ENCODE peak calls at places on chromosomes 6 and 20, in ten cellular contexts. G, E, K, Y, A, T, N, W, V and M are unnamed samples. For H3K4me1, the result is how much of the 10 kb centered on the place peaks cover.

GRCh38 chr6:36114798-36115408 is 15.4 kb upstream of the MAPK13 start:
- DNase-seq in G (no peak), T (no peak), N (no peak), E (no peak), Y (no peak), A (no peak), V (peak), K (no peak), W (no peak), M (no peak)

GRCh38 chr6:137487947-137488735 is 6.1 kb downstream of the OLIG3 start:
- DNase-seq in N (no peak), K (no peak), A (no peak), E (peak), V (no peak), T (no peak), W (no peak), G (no peak), Y (peak), M (no peak)

GRCh38 chr6:133774356-133774755 is 114.6 kb upstream of the TCF21 start:
- DNase-seq in E (no peak), N (peak), W (no peak), K (no peak), Y (no peak), T (no peak), V (no peak), G (peak), A (no peak), M (no peak)

GRCh38 chr6:145224450-145224849 is 510.9 kb downstream of the EPM2A start:
- DNase-seq in T (no peak), G (no peak), A (no peak), K (no peak), W (no peak), E (no peak), N (no peak), V (no peak), Y (no peak), M (no peak)

GRCh38 chr20:368915-369314 is 11.6 kb upstream of the TRIB3 start:
- DNase-seq in N (no peak), E (no peak), V (no peak), W (no peak), T (no peak), G (no peak), Y (no peak), K (no peak), A (no peak), M (no peak)

GRCh38 chr20:11159728-11160127 is 485.9 kb upstream of the JAG1 start:
- DNase-seq in K (no peak), V (no peak), N (peak), Y (no peak), G (no peak), A (peak), W (peak), E (no peak), T (no peak), M (no peak)

GRCh38 chr20:40676466-40676865 is 12.6 kb downstream of the MAFB start:
- DNase-seq in Y (no peak), A (no peak), V (no peak), E (no peak), N (no peak), W (no peak), G (no peak), T (no peak), K (no peak), M (no peak)

GRCh38 chr20:44901972-44902371 is 7.9 kb upstream of the PABPC1L start:
- DNase-seq in V (no peak), N (peak), G (peak), Y (no peak), A (no peak), W (no peak), E (no peak), T (no peak), K (no peak), M (no peak)

GRCh38 chr6:11650297-11650696 is 112.7 kb downstream of the TMEM170B start:
- DNase-seq in W (no peak), K (no peak), A (no peak), E (no peak), G (peak), V (no peak), Y (peak), N (peak), T (no peak), M (peak)

GRCh38 chr6:56842602-56843475 is 112.1 kb upstream of the BEND6 start:
- DNase-seq in W (peak), T (no peak), K (no peak), A (peak), N (peak), V (no peak), E (no peak), Y (no peak), G (peak), M (peak)

GRCh38 chr6:40586800-40587201 is 363 bp downstream of the LRFN2 start:
- DNase-seq in A (no peak), V (no peak), Y (peak), N (peak), W (no peak), G (peak), K (no peak), T (no peak), E (no peak), M (no peak)

GRCh38 chr6:31723245-31723979 is at the start of gene MPIG6B:
- DNase-seq in N (no peak), A (no peak), T (no peak), K (no peak), E (no peak), V (no peak), Y (no peak), G (no peak), W (no peak), M (no peak)

GRCh38 chr6:90256698-90257485 is 39.8 kb downstream of the BACH2 start:
- DNase-seq in K (no peak), Y (no peak), E (no peak), A (no peak), G (peak), W (no peak), N (peak), T (no peak), V (no peak), M (no peak)

GRCh38 chr6:47062346-47062745 is 20.2 kb upstream of the ADGRF1 start:
- DNase-seq in T (no peak), N (no peak), V (no peak), W (no peak), K (no peak), G (no peak), E (no peak), A (no peak), Y (no peak), M (no peak)

GRCh38 chr6:30548375-30548774 is 7.9 kb downstream of the GNL1 start:
- DNase-seq in Y (no peak), G (no peak), T (no peak), A (no peak), N (peak), K (no peak), V (no peak), E (no peak), W (no peak), M (no peak)

GRCh38 chr6:24721461-24722215 is 2.7 kb upstream of the C6orf62 start:
- DNase-seq in E (peak), A (no peak), Y (no peak), V (no peak), K (peak), N (no peak), T (no peak), W (no peak), G (no peak), M (peak)

GRCh38 chr6:24255676-24256075 is 102.2 kb downstream of the DCDC2 start:
- DNase-seq in A (no peak), K (no peak), Y (no peak), V (no peak), T (no peak), N (no peak), E (no peak), W (no peak), G (no peak), M (no peak)

GRCh38 chr6:14371530-14371929 is 254.0 kb downstream of the CD83 start:
- DNase-seq in E (no peak), V (no peak), Y (no peak), K (no peak), T (no peak), W (no peak), A (no peak), G (no peak), N (no peak), M (no peak)
- H3K4me1 ChIP-seq in E (under half), V (under half), Y (under half), K (under half), T (under half), W (under half), A (under half), G (under half), N (under half), M (under half)

GRCh38 chr6:20686142-20686541 is 151.9 kb downstream of the CDKAL1 start:
- DNase-seq in Y (peak), K (no peak), V (no peak), G (no peak), E (no peak), W (no peak), T (no peak), A (no peak), N (no peak), M (no peak)

GRCh38 chr6:20678831-20679352 is 144.6 kb downstream of the CDKAL1 start:
- DNase-seq in N (no peak), K (no peak), E (no peak), T (no peak), W (no peak), V (no peak), Y (no peak), A (no peak), G (no peak), M (no peak)

GRCh38 chr6:20684474-20684873 is 150.2 kb downstream of the CDKAL1 start:
- DNase-seq in E (no peak), T (no peak), Y (no peak), K (no peak), G (no peak), W (no peak), N (no peak), V (no peak), A (no peak), M (no peak)

GRCh38 chr6:20681243-20681684 is 147.0 kb downstream of the CDKAL1 start:
- DNase-seq in A (no peak), Y (no peak), G (no peak), T (no peak), V (no peak), E (no peak), N (no peak), W (no peak), K (no peak), M (no peak)

DNA sequence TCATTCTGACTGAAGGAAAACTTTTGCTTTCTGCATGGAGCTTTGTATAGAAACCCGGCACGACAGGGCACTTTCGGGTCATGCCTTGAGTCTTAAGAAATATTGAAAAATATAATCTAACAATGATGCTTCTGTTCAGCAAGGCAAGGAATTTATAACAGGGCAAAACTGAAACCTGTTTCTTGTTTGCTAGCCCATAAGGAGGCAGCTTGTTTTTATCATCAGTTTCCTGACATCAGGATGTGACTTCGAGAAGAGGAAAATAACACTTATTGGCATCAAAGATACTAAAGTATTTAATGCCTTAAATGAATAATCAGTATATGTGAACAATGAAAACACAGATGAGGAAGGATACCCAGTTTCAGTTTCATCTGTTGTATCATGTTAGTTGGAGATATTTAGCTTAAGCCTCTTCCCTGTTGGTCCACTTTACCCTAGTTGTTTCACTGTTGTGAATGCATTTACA is 146.5 kb downstream of the CDKAL1 start:
- DNase-seq in Y (no peak), E (no peak), A (no peak), W (no peak), T (no peak), K (no peak), G (no peak), N (no peak), V (no peak), M (no peak)
- H3K4me1 ChIP-seq in Y (under half), E (under half), A (under half), W (under half), T (under half), K (under half), G (under half), N (under half), V (under half), M (under half)

GRCh38 chr20:49675368-49676151 is 38.1 kb downstream of the B4GALT5 start:
- DNase-seq in V (no peak), E (no peak), A (peak), K (peak), Y (no peak), W (no peak), G (no peak), N (peak), T (no peak), M (no peak)

GRCh38 chr20:49677777-49678758 is 35.6 kb downstream of the B4GALT5 start:
- DNase-seq in V (no peak), A (no peak), G (no peak), Y (no peak), W (no peak), K (no peak), E (no peak), T (no peak), N (no peak), M (no peak)

GRCh38 chr20:49680475-49680874 is 33.2 kb downstream of the B4GALT5 start:
- DNase-seq in E (no peak), Y (no peak), N (no peak), G (no peak), W (no peak), A (no peak), T (no peak), K (no peak), V (no peak), M (no peak)

GRCh38 chr20:49674383-49675352 is 39.0 kb downstream of the B4GALT5 start:
- DNase-seq in T (no peak), E (no peak), V (peak), Y (no peak), W (no peak), K (peak), A (no peak), G (no peak), N (peak), M (no peak)

DNA sequence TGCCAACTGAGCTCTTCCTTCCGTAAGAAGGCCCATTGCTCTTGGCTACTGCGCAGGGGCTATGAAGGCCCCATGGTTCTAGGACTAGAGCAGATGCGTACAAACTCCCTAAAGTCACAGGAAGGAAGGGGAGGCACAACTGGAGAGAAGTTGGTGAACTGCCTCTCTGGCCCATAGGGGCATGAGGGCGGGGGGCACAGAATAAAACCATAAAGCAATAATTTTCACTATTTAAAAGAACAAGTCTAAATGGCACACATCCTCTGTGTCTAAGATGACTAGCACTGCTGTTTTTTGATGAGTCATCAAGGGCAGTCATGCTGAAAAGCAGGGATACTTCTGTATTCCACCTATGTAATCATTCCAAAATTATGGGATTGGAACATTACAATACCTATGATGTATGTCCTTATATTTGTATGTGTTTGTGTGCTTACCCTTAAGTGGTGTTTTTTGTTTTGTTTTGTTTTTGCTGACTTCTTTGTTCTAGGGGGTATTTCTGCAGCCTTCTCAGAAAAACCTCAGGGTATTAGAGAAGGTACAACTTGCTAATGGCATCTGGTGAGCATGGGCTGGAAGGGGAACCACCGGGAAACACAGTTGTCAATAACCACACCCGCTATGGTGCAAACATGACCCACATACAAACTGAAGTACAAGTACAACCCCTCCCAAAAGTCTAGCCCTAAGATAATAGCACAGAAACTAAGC is 36.9 kb downstream of the B4GALT5 start:
- DNase-seq in K (peak), G (no peak), E (peak), Y (no peak), N (peak), W (no peak), T (no peak), V (no peak), A (no peak), M (no peak)
- H3K4me1 ChIP-seq in K (half or more), G (half or more), E (under half), Y (half or more), N (under half), W (under half), T (half or more), V (under half), A (half or more), M (half or more)

DNA sequence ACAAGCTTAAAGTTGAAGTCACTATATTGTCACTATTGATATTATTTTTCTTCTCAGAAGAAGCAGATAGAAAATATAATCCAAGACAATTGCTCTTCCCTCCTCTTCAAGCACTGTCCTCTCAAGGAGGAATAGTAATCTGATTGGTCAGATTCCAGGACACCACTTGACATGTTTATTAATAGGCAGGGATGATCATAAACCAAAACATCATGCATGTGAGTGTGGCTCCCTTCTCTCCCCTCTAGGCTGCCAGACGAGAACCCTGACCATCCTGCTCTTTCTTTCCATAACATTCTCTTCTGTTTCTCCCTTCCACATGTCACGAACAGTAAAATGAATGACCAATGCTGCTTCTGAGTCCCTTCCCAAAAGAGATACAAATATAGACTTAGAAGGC is 7.5 kb downstream of the ATG5 start:
- DNase-seq in V (no peak), A (no peak), N (no peak), W (no peak), Y (no peak), G (no peak), E (no peak), T (no peak), K (no peak), M (no peak)
- H3K4me1 ChIP-seq in V (under half), A (under half), N (under half), W (under half), Y (under half), G (under half), E (under half), T (under half), K (under half), M (under half)

DNA sequence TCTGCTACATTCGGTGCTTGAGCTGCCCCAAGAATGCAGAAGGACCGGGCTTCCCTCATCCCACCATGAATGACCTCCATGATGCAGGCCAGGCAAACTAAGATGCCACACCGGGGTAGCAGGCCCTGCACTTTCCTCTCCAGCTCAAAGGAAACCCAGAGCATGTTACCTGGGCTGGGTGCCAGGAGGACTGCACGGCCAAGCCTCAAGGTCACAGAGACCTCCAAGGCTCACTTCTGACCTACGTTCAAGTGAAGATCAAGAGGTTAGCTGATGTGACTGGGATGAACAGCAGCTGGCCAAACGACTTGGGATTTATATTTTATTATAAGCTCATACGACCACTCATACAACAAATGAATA is 501.8 kb downstream of the CD83 start:
- DNase-seq in Y (no peak), T (no peak), N (no peak), G (no peak), E (no peak), A (no peak), W (no peak), K (no peak), V (no peak), M (peak)
- H3K4me1 ChIP-seq in Y (under half), T (under half), N (under half), G (under half), E (under half), A (under half), W (under half), K (under half), V (under half), M (under half)

GRCh38 chr20:63574829-63575720 is 1.0 kb upstream of the HELZ2 start:
- DNase-seq in T (no peak), K (no peak), N (no peak), G (no peak), W (no peak), Y (no peak), E (no peak), A (no peak), V (no peak), M (no peak)
- H3K4me1 ChIP-seq in T (under half), K (under half), N (under half), G (under half), W (under half), Y (under half), E (under half), A (under half), V (under half), M (under half)

GRCh38 chr6:15926256-15926655 is 202.6 kb upstream of the MYLIP start:
- DNase-seq in W (no peak), G (no peak), Y (no peak), K (no peak), N (no peak), A (no peak), V (no peak), T (no peak), E (no peak), M (no peak)

GRCh38 chr6:15922510-15923307 is 206.2 kb upstream of the MYLIP start:
- DNase-seq in Y (no peak), T (no peak), V (no peak), W (no peak), A (no peak), G (no peak), N (peak), K (no peak), E (no peak), M (no peak)

GRCh38 chr6:15916581-15916980 is 212.3 kb upstream of the MYLIP start:
- DNase-seq in K (no peak), A (no peak), N (no peak), G (no peak), T (no peak), W (no peak), V (no peak), Y (no peak), E (no peak), M (no peak)

GRCh38 chr6:15924893-15925292 is 204.0 kb upstream of the MYLIP start:
- DNase-seq in T (no peak), W (no peak), E (no peak), V (no peak), G (no peak), N (no peak), K (no peak), A (no peak), Y (no peak), M (no peak)

GRCh38 chr6:15921243-15921642 is 207.6 kb upstream of the MYLIP start:
- DNase-seq in V (no peak), W (no peak), T (no peak), E (no peak), G (no peak), N (no peak), A (no peak), Y (no peak), K (no peak), M (no peak)
- H3K4me1 ChIP-seq in V (under half), W (under half), T (under half), E (under half), G (under half), N (under half), A (under half), Y (under half), K (under half), M (under half)

DNA sequence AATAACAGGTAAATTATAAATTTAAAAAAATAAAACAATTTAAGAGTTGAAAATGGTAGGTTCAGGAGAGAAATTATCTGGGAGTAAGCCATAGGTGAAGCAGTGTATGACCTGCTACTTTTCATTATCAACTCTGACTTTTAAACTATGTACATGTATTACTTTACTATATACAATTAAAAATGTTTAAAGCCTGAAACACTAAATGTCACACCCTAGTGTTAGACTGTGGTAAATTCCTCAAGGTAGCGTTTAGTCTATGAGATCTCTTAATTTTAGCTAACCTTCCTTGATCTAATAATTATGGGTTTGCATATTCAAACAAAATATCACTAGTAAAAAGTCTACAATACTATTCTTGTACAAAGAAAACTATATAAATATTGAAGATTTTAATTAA is 22.3 kb upstream of the TBC1D32 start:
- DNase-seq in V (no peak), A (no peak), E (no peak), W (no peak), G (no peak), N (no peak), K (no peak), T (no peak), Y (no peak), M (no peak)
- H3K4me1 ChIP-seq in V (under half), A (under half), E (under half), W (under half), G (under half), N (under half), K (under half), T (under half), Y (under half), M (under half)